ENCODE peak calls at places on chromosome 1, in seven cellular contexts. C is choroid plexus epithelial cell, N is tibial nerve, D is fibroblast of the aortic adventitia, A is mucosa of descending colon, H is DND-41, X is adrenal gland. U is an unnamed sample.

GRCh38 chr1:151809625-151810556 is 4.7 kb upstream of the LINGO4 start:
- DNase-seq in C (no peak), H (no peak), A (no peak), X (no peak), D (peak; percentile 27), N (no peak), U (no peak)

GRCh38 chr1:84174051-84174556 is 30.0 kb downstream of the PRKACB start:
- DNase-seq in H (no peak), N (no peak), D (peak; percentile 39), X (no peak), A (no peak), C (peak; percentile 73), U (peak; percentile 37)

GRCh38 chr1:33036051-33036525 is 595 bp downstream of the AK2 start:
- DNase-seq in X (no peak), A (no peak), N (no peak), C (no peak), H (peak; percentile 26), D (no peak), U (peak; percentile 17)

GRCh38 chr1:22832414-22832786 is 121.8 kb downstream of the EPHB2 start:
- DNase-seq in A (no peak), X (no peak), N (no peak), H (no peak), C (peak; percentile 27), D (no peak), U (peak; percentile 34)

GRCh38 chr1:203581841-203582240 is 44.8 kb upstream of the ATP2B4 start:
- DNase-seq in A (no peak), X (no peak), H (no peak), D (no peak), N (no peak), C (no peak), U (peak; percentile 54)

GRCh38 chr1:18940303-18941020 is 16.0 kb downstream of the IFFO2 start:
- DNase-seq in H (no peak), C (no peak), D (peak; percentile 58), A (no peak), N (no peak), X (no peak), U (peak; percentile 54)

GRCh38 chr1:155078496-155079209 is at the start of gene EFNA3:
- DNase-seq in C (peak; percentile 38), A (peak; percentile 85), D (peak; percentile 22), X (no peak), N (peak; percentile 62), H (peak; percentile 74), U (peak; percentile 26)

GRCh38 chr1:56817716-56818463 is 1.3 kb downstream of the FYB2 start:
- DNase-seq in D (peak; percentile 41), H (no peak), X (no peak), N (no peak), A (no peak), C (no peak), U (peak; percentile 66)

GRCh38 chr1:112637257-112638108 is 17.9 kb downstream of the CAPZA1 start:
- DNase-seq in A (no peak), D (peak; percentile 42), C (peak; percentile 42), H (no peak), N (no peak), X (no peak), U (peak; percentile 86)

GRCh38 chr1:235074335-235075120 is 54.1 kb downstream of the TOMM20 start:
- DNase-seq in N (no peak), D (peak; percentile 57), X (no peak), H (no peak), C (peak; percentile 62), A (peak; percentile 54), U (peak; percentile 92)

GRCh38 chr1:41345434-41346075 is 15.7 kb upstream of the FOXO6 start:
- DNase-seq in X (peak; percentile 15), D (peak; percentile 11), N (no peak), H (no peak), C (no peak), A (no peak), U (no peak)

GRCh38 chr1:41718444-41719028 is 200.2 kb downstream of the HIVEP3 start:
- DNase-seq in D (no peak), H (no peak), X (no peak), A (no peak), C (no peak), N (no peak), U (no peak)

GRCh38 chr1:153122831-153123421 is 9.6 kb upstream of the SPRR2F start:
- DNase-seq in C (no peak), D (no peak), H (no peak), X (no peak), A (no peak), N (no peak), U (no peak)

GRCh38 chr1:198756470-198756869 is 117.6 kb downstream of the PTPRC start:
- DNase-seq in D (peak; percentile 66), X (no peak), H (no peak), N (no peak), A (no peak), C (peak; percentile 62), U (peak; percentile 21)
- TF ChIP-seq CTCF in D (peak; percentile 24), X (no peak), H (peak; percentile 46), N (no peak), A (no peak), C (no peak), U (peak; percentile 46)

GRCh38 chr1:247273013-247273412 is 17.1 kb downstream of the VN1R5 start:
- DNase-seq in N (no peak), A (no peak), H (no peak), C (peak; percentile 20), D (no peak), X (no peak), U (no peak)

GRCh38 chr1:247270003-247270402 is 14.1 kb downstream of the VN1R5 start:
- DNase-seq in X (no peak), D (no peak), H (no peak), N (no peak), A (no peak), C (no peak), U (no peak)

GRCh38 chr1:247277211-247277610 is 21.3 kb downstream of the VN1R5 start:
- DNase-seq in H (no peak), N (no peak), C (no peak), A (no peak), X (no peak), D (no peak), U (no peak)

GRCh38 chr1:247269075-247269580 is 13.3 kb downstream of the VN1R5 start:
- DNase-seq in C (no peak), A (no peak), D (no peak), N (no peak), X (no peak), H (no peak), U (no peak)

DNA sequence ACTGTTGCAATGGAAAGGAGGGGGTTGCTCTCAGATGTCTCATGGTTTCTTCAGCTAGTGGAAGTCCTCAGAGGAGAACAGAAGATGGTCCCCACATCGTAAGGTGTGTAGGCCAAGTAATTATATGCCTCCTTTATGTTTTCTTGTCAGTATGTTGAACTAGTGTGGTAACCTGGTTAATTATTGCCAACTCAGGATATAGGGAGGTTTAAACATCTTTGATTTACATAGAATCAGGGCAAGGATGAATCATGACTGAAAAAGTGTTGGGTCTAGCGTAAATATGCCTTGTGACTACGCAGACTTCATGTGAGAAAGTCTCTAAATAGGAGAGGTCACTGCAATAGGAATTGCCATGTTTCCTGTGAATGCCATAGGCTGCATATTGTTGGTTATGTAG is 19.0 kb downstream of the VN1R5 start:
- DNase-seq in C (no peak), H (no peak), X (no peak), N (no peak), D (no peak), A (no peak), U (no peak)
- H3K4me3 ChIP-seq in C (no peak overlapping the region), H (no peak overlapping the region), X (no peak overlapping the region), N (no peak overlapping the region), D (no peak overlapping the region), A (no peak overlapping the region), U (no peak overlapping the region)

DNA sequence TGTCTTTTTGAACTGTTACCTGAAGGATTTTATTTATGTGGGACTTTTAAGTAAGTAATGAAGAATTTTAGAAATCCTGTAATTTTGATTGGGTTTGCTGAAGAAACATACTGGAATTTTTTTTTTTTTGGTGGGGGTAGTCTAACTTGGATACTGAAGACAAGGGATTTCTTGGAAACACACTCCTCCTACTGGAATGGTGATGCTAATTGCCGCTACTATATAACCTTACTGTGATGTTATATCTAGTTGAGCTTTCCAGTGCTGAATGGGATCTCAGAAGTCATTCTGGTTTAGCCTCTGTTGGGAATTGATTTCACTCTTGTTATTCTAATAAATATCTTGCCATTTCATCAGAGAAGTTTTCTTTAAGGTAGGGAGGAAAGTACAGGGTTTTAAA is 8.4 kb downstream of the PPP2R5A start:
- DNase-seq in H (no peak), D (peak; percentile 23), N (no peak), A (no peak), C (peak; percentile 45), X (no peak), U (peak; percentile 16)
- TF ChIP-seq CTCF in H (no peak), D (peak; percentile 41), N (peak; percentile 8), A (no peak), C (peak; percentile 39), X (no peak), U (peak; percentile 30)

GRCh38 chr1:210236840-210237409 is 4.3 kb downstream of the SERTAD4 start:
- DNase-seq in C (peak; percentile 55), N (peak; percentile 69), D (peak; percentile 98), X (peak; percentile 69), A (no peak), H (no peak), U (peak; percentile 77)
- H3K4me3 ChIP-seq in C (no peak overlapping the region), N (no peak overlapping the region), D (peak overlapping the region; percentile 54), X (no peak overlapping the region), A (no peak overlapping the region), H (no peak overlapping the region), U (peak overlapping the region; percentile 22)

DNA sequence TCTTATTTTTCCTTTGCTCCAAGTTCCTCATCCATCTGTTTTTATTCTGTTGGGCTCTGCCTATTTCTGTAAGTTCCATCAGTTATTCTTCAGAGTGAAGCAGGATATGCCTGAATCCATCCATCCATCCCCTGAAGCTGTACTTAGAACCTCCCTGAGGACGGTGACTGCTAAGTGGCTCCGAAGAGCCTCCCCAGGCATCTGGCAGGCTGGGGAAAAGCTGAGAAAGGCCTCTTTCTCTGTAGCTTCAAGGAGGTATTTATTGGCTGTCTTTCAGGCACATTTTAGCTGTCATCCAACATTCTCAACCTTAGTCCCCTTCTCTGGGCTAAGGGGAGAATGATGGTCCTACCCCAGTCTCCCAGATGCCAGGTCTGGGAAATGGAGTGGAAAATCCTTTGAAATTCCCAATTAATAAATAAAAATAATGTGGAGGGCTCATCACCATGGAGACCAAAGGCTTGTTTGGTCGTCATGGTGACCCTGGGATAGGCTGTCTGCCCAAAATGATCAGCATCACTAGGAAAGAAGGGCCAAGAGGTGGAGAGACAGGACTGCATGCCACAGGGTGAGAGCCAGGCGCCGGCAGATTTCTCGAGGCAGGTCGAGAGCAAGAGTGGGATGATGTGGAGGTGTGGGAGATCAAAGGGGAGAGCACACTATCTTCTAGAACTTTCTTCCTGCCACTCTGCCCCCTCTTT is 82.0 kb downstream of the UBIAD1 start:
- DNase-seq in X (no peak), C (no peak), N (no peak), D (no peak), H (no peak), A (no peak), U (no peak)
- TF ChIP-seq CTCF in X (no peak), C (no peak), N (no peak), D (no peak), H (no peak), A (no peak), U (no peak)

U was measured in AG10803.